ENCODE peak calls at places on chromosomes 13 and 19, in ten cellular contexts. V is NAMALWA; Z is NB4; O is fibroblast of mammary gland; I is D341Med; C is activated CD4-positive, CD25-positive, alpha-beta regulatory T cell treated with anti-CD3 and anti-CD28 coated beads, Interleukin-2, amount 50 U/mL, for 16 hours; Q is activated T-cell treated with anti-CD3 and anti-CD28 coated beads for 1 hour; N is EL; E is BJ; W is hepatic stellate cell. T is an unnamed sample.

GRCh38 chr13:84446972-84447700 is 564.9 kb upstream of the SLITRK1 start:
- DNase-seq in V (no peak), Z (no peak), O (peak; percentile 56), I (no peak), C (no peak), Q (no peak), N (peak; percentile 14), E (no peak), W (no peak), T (no peak)

GRCh38 chr13:34465423-34465922 is 476.6 kb upstream of the NBEA start:
- DNase-seq in V (no peak), Z (no peak), O (no peak), I (no peak), C (no peak), Q (no peak), N (no peak), E (no peak), W (no peak), T (no peak)

GRCh38 chr19:17579523-17580244 is 24.2 kb downstream of the COLGALT1 start:
- DNase-seq in V (peak; percentile 95), Z (peak; percentile 63), O (peak; percentile 72), I (peak; percentile 78), C (no peak), Q (no peak), N (peak; percentile 61), E (no peak), W (peak; percentile 75), T (no peak)

GRCh38 chr19:46631481-46631880 is 4.5 kb downstream of the GNG8 start:
- DNase-seq in V (no peak), Z (peak; percentile 64), O (peak; percentile 72), I (peak; percentile 39), C (no peak), Q (no peak), N (peak; percentile 79), E (no peak), W (no peak), T (no peak)

GRCh38 chr13:27928353-27928804 is 8.6 kb downstream of the PDX1 start:
- DNase-seq in V (no peak), Z (no peak), O (no peak), I (no peak), C (no peak), Q (no peak), N (no peak), E (no peak), W (no peak), T (no peak)

GRCh38 chr13:63880705-63881104 is 2465.1 kb upstream of the PCDH20 start:
- DNase-seq in V (no peak), Z (no peak), O (no peak), I (no peak), C (no peak), Q (no peak), N (no peak), E (no peak), W (no peak), T (no peak)

GRCh38 chr13:74290324-74290773 is 156.1 kb upstream of the KLF12 start:
- DNase-seq in V (peak; percentile 85), Z (peak; percentile 17), O (peak; percentile 91), I (no peak), C (no peak), Q (no peak), N (no peak), E (no peak), W (no peak), T (peak; percentile 63)

GRCh38 chr19:49855277-49855675 is 4.3 kb downstream of the PTOV1 start:
- DNase-seq in V (no peak), Z (no peak), O (no peak), I (peak; percentile 21), C (no peak), Q (no peak), N (no peak), E (no peak), W (no peak), T (no peak)

GRCh38 chr19:52735734-52736133 is 890 bp upstream of the ZNF611 start:
- DNase-seq in V (no peak), Z (no peak), O (peak; percentile 74), I (no peak), C (no peak), Q (no peak), N (peak; percentile 67), E (no peak), W (peak; percentile 60), T (no peak)

GRCh38 chr13:51269039-51269438 is 46.8 kb downstream of the FAM124A start:
- DNase-seq in V (no peak), Z (no peak), O (peak; percentile 36), I (no peak), C (no peak), Q (no peak), N (peak; percentile 81), E (peak; percentile 81), W (peak; percentile 42), T (no peak)

GRCh38 chr13:33072282-33072681 is 56.1 kb downstream of the KL start:
- DNase-seq in V (no peak), Z (no peak), O (peak; percentile 34), I (no peak), C (no peak), Q (no peak), N (no peak), E (no peak), W (no peak), T (peak; percentile 3)

GRCh38 chr19:19488041-19488874 is 27.1 kb downstream of the TSSK6 start:
- DNase-seq in V (no peak), Z (peak; percentile 15), O (peak; percentile 13), I (no peak), C (no peak), Q (no peak), N (no peak), E (no peak), W (no peak), T (no peak)

GRCh38 chr19:16118489-16119033 is 6.9 kb downstream of the RAB8A start:
- DNase-seq in V (peak; percentile 96), Z (peak; percentile 97), O (no peak), I (no peak), C (no peak), Q (no peak), N (no peak), E (no peak), W (no peak), T (no peak)

GRCh38 chr13:21579754-21580316 is 24.1 kb downstream of the MICU2 start:
- DNase-seq in V (no peak), Z (peak; percentile 73), O (no peak), I (no peak), C (no peak), Q (no peak), N (no peak), E (no peak), W (no peak), T (peak; percentile 60)

GRCh38 chr13:30892966-30893365 is 13.1 kb upstream of the MEDAG start:
- DNase-seq in V (peak; percentile 65), Z (peak; percentile 30), O (peak; percentile 72), I (no peak), C (no peak), Q (no peak), N (peak; percentile 31), E (no peak), W (no peak), T (peak; percentile 32)

GRCh38 chr13:36030670-36031331 is 100.4 kb downstream of the DCLK1 start:
- DNase-seq in V (no peak), Z (no peak), O (peak; percentile 99), I (no peak), C (no peak), Q (no peak), N (no peak), E (peak; percentile 7), W (peak; percentile 14), T (no peak)

GRCh38 chr19:32396046-32396652 is 9.4 kb upstream of the DPY19L3 start:
- DNase-seq in V (no peak), Z (no peak), O (peak; percentile 11), I (no peak), C (no peak), Q (no peak), N (no peak), E (no peak), W (no peak), T (no peak)

GRCh38 chr19:46404039-46404883 is 9.1 kb downstream of the CCDC8 start:
- DNase-seq in V (no peak), Z (peak; percentile 95), O (peak; percentile 61), I (no peak), C (no peak), Q (no peak), N (peak; percentile 70), E (no peak), W (peak; percentile 67), T (no peak)

GRCh38 chr19:9847087-9847671 is 12.1 kb downstream of the PIN1 start:
- DNase-seq in V (peak; percentile 48), Z (peak; percentile 74), O (peak; percentile 98), I (peak; percentile 76), C (no peak), Q (peak; percentile 29), N (peak; percentile 89), E (peak; percentile 66), W (peak; percentile 98), T (no peak)

GRCh38 chr13:47794963-47795362 is 206.1 kb downstream of the SUCLA2 start:
- DNase-seq in V (peak; percentile 38), Z (peak; percentile 35), O (peak; percentile 33), I (peak; percentile 35), C (no peak), Q (no peak), N (peak; percentile 31), E (no peak), W (peak; percentile 8), T (peak; percentile 20)

GRCh38 chr19:55418185-55418584 is 10.6 kb upstream of the UBE2S start:
- DNase-seq in V (peak; percentile 75), Z (peak; percentile 72), O (peak; percentile 85), I (peak; percentile 86), C (peak; percentile 21), Q (peak; percentile 34), N (peak; percentile 87), E (peak; percentile 37), W (peak; percentile 85), T (peak; percentile 65)

GRCh38 chr13:46124967-46125933 is 20.4 kb upstream of the CPB2 start:
- DNase-seq in V (no peak), Z (peak; percentile 86), O (no peak), I (no peak), C (no peak), Q (no peak), N (peak; percentile 14), E (no peak), W (no peak), T (peak; percentile 40)

GRCh38 chr13:43364210-43365041 is 341.0 kb downstream of the DNAJC15 start:
- DNase-seq in V (no peak), Z (no peak), O (peak; percentile 62), I (no peak), C (no peak), Q (no peak), N (peak; percentile 8), E (no peak), W (peak; percentile 10), T (no peak)

GRCh38 chr13:46113596-46113995 is 8.8 kb upstream of the CPB2 start:
- DNase-seq in V (no peak), Z (peak; percentile 68), O (peak; percentile 30), I (no peak), C (no peak), Q (no peak), N (peak; percentile 18), E (no peak), W (no peak), T (no peak)

GRCh38 chr13:38013676-38014075 is 144.1 kb upstream of the TRPC4 start:
- DNase-seq in V (no peak), Z (no peak), O (no peak), I (no peak), C (no peak), Q (no peak), N (no peak), E (no peak), W (no peak), T (peak; percentile 10)

GRCh38 chr19:48796468-48797083 is 14.3 kb downstream of the BCAT2 start:
- DNase-seq in V (no peak), Z (no peak), O (no peak), I (no peak), C (no peak), Q (no peak), N (no peak), E (no peak), W (no peak), T (no peak)

GRCh38 chr19:5457709-5458108 is 2.5 kb downstream of the ZNRF4 start:
- DNase-seq in V (no peak), Z (no peak), O (no peak), I (no peak), C (no peak), Q (no peak), N (no peak), E (no peak), W (no peak), T (no peak)

GRCh38 chr13:51278426-51279130 is 56.4 kb downstream of the FAM124A start:
- DNase-seq in V (no peak), Z (no peak), O (no peak), I (no peak), C (no peak), Q (no peak), N (no peak), E (no peak), W (peak; percentile 26), T (no peak)